ENCODE peak calls at places on chromosomes 2 and 18, in eight cellular contexts. One of them, this sample, is unnamed. For H3K27me3, the result is how much of the 10 kb centered on the place peaks cover.

GRCh38 chr2:48249093-48249492 is 280.9 kb upstream of the STON1 start:
- DNase-seq in pancreas: no peak
- DNase-seq in hepatocyte: no peak
- DNase-seq in mesenchymal stem cell: peak
- DNase-seq in WERI-Rb-1: no peak
- DNase-seq in heart left ventricle: no peak
- DNase-seq in body of pancreas: no peak
- DNase-seq in right atrium auricular region: no peak
- DNase-seq in this sample: no peak

GRCh38 chr2:165778653-165779451 is 15.2 kb downstream of the GALNT3 start:
- DNase-seq in pancreas: peak
- DNase-seq in hepatocyte: no peak
- DNase-seq in mesenchymal stem cell: no peak
- DNase-seq in WERI-Rb-1: no peak
- DNase-seq in heart left ventricle: no peak
- DNase-seq in body of pancreas: no peak
- DNase-seq in right atrium auricular region: no peak
- DNase-seq in this sample: peak

GRCh38 chr2:229141626-229142025 is 129.5 kb downstream of the PID1 start:
- DNase-seq in pancreas: no peak
- DNase-seq in hepatocyte: no peak
- DNase-seq in mesenchymal stem cell: peak
- DNase-seq in WERI-Rb-1: no peak
- DNase-seq in heart left ventricle: no peak
- DNase-seq in body of pancreas: no peak
- DNase-seq in right atrium auricular region: no peak
- DNase-seq in this sample: no peak

GRCh38 chr2:120264995-120265394 is 12.3 kb downstream of the RALB start:
- DNase-seq in pancreas: no peak
- DNase-seq in hepatocyte: no peak
- DNase-seq in mesenchymal stem cell: no peak
- DNase-seq in WERI-Rb-1: no peak
- DNase-seq in heart left ventricle: no peak
- DNase-seq in body of pancreas: no peak
- DNase-seq in right atrium auricular region: no peak
- DNase-seq in this sample: no peak

GRCh38 chr18:24268784-24269550 is 128.7 kb downstream of the OSBPL1A start:
- DNase-seq in pancreas: no peak
- DNase-seq in hepatocyte: peak
- DNase-seq in mesenchymal stem cell: no peak
- DNase-seq in WERI-Rb-1: peak
- DNase-seq in heart left ventricle: no peak
- DNase-seq in body of pancreas: no peak
- DNase-seq in right atrium auricular region: no peak
- DNase-seq in this sample: no peak

GRCh38 chr2:110657721-110658305 is 20.1 kb downstream of the BUB1 start:
- DNase-seq in pancreas: no peak
- DNase-seq in hepatocyte: peak
- DNase-seq in mesenchymal stem cell: no peak
- DNase-seq in WERI-Rb-1: no peak
- DNase-seq in heart left ventricle: no peak
- DNase-seq in body of pancreas: peak
- DNase-seq in right atrium auricular region: no peak
- DNase-seq in this sample: peak

GRCh38 chr2:64551851-64552250 is 27.7 kb downstream of the AFTPH start:
- DNase-seq in pancreas: no peak
- DNase-seq in hepatocyte: no peak
- DNase-seq in mesenchymal stem cell: no peak
- DNase-seq in WERI-Rb-1: no peak
- DNase-seq in heart left ventricle: no peak
- DNase-seq in body of pancreas: no peak
- DNase-seq in right atrium auricular region: no peak
- DNase-seq in this sample: no peak

GRCh38 chr2:3253913-3254437 is 123.6 kb downstream of the EIPR1 start:
- DNase-seq in pancreas: no peak
- DNase-seq in hepatocyte: no peak
- DNase-seq in mesenchymal stem cell: no peak
- DNase-seq in WERI-Rb-1: no peak
- DNase-seq in heart left ventricle: no peak
- DNase-seq in body of pancreas: no peak
- DNase-seq in right atrium auricular region: no peak
- DNase-seq in this sample: no peak

GRCh38 chr18:36628435-36629094 is 200.2 kb downstream of the TPGS2 start:
- DNase-seq in pancreas: no peak
- DNase-seq in hepatocyte: peak
- DNase-seq in mesenchymal stem cell: peak
- DNase-seq in WERI-Rb-1: no peak
- DNase-seq in heart left ventricle: no peak
- DNase-seq in body of pancreas: no peak
- DNase-seq in right atrium auricular region: no peak
- DNase-seq in this sample: no peak

GRCh38 chr2:181896286-181896685 is 4.8 kb downstream of the ITPRID2 start:
- DNase-seq in pancreas: no peak
- DNase-seq in hepatocyte: no peak
- DNase-seq in mesenchymal stem cell: no peak
- DNase-seq in WERI-Rb-1: no peak
- DNase-seq in heart left ventricle: no peak
- DNase-seq in body of pancreas: no peak
- DNase-seq in right atrium auricular region: no peak
- DNase-seq in this sample: no peak

GRCh38 chr2:225894240-225894980 is 494.9 kb downstream of the NYAP2 start:
- DNase-seq in pancreas: no peak
- DNase-seq in hepatocyte: peak
- DNase-seq in mesenchymal stem cell: peak
- DNase-seq in WERI-Rb-1: no peak
- DNase-seq in heart left ventricle: no peak
- DNase-seq in body of pancreas: no peak
- DNase-seq in right atrium auricular region: no peak
- DNase-seq in this sample: no peak

GRCh38 chr2:135839713-135840112 is 2.7 kb upstream of the LCT start:
- DNase-seq in pancreas: no peak
- DNase-seq in hepatocyte: no peak
- DNase-seq in mesenchymal stem cell: peak
- DNase-seq in WERI-Rb-1: peak
- DNase-seq in heart left ventricle: no peak
- DNase-seq in body of pancreas: no peak
- DNase-seq in right atrium auricular region: no peak
- DNase-seq in this sample: no peak

GRCh38 chr2:224948859-224949258 is 93.4 kb downstream of the DOCK10 start:
- DNase-seq in pancreas: no peak
- DNase-seq in hepatocyte: no peak
- DNase-seq in mesenchymal stem cell: no peak
- DNase-seq in WERI-Rb-1: no peak
- DNase-seq in heart left ventricle: peak
- DNase-seq in body of pancreas: no peak
- DNase-seq in right atrium auricular region: no peak
- DNase-seq in this sample: no peak

GRCh38 chr18:3455090-3455640 is 5.2 kb downstream of the TGIF1 start:
- DNase-seq in pancreas: no peak
- DNase-seq in hepatocyte: no peak
- DNase-seq in mesenchymal stem cell: peak
- DNase-seq in WERI-Rb-1: no peak
- DNase-seq in heart left ventricle: no peak
- DNase-seq in body of pancreas: no peak
- DNase-seq in right atrium auricular region: no peak
- DNase-seq in this sample: no peak

DNA sequence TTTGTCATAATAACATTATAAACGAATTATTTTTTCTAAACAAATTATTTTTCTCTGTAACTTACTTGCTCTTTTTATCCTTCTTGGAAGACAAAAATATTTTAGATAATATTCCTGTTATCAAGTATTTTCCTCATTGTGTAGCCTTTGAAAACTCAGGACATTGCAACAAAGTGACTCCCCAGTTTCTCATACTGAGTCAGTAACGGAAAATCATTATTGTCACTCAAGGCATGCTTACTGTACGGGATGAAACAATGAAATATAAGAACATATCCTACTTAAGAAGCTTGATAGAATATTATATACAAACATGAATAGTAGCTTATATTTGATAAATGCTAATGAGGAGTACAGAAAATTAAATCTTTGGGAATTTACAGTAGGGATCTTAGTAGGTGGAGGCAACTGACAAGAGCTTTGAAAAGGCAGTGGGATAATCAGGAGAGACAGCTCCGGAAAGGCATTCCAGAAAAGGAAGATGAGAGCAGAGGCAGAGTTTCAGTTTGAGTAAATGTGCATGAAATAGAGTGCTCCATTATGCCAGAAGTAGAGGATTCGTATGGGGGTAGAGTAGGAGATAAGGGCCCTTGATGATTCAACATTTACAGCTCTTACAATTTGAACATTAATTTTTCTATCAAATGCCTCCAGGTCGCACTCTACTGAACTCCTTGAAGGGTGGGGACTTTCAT is 14.0 kb upstream of the YES1 start:
- DNase-seq in pancreas: no peak
- DNase-seq in hepatocyte: no peak
- DNase-seq in mesenchymal stem cell: no peak
- DNase-seq in WERI-Rb-1: no peak
- DNase-seq in heart left ventricle: no peak
- DNase-seq in body of pancreas: no peak
- DNase-seq in right atrium auricular region: no peak
- DNase-seq in this sample: no peak
- H3K27me3 ChIP-seq in pancreas: under half
- H3K27me3 ChIP-seq in hepatocyte: under half
- H3K27me3 ChIP-seq in mesenchymal stem cell: under half
- H3K27me3 ChIP-seq in WERI-Rb-1: under half
- H3K27me3 ChIP-seq in heart left ventricle: under half
- H3K27me3 ChIP-seq in body of pancreas: under half
- H3K27me3 ChIP-seq in right atrium auricular region: under half
- H3K27me3 ChIP-seq in this sample: under half

GRCh38 chr18:55988537-55988936 is 400.5 kb upstream of the TCF4 start:
- DNase-seq in pancreas: no peak
- DNase-seq in hepatocyte: peak
- DNase-seq in mesenchymal stem cell: peak
- DNase-seq in WERI-Rb-1: no peak
- DNase-seq in heart left ventricle: peak
- DNase-seq in body of pancreas: no peak
- DNase-seq in right atrium auricular region: no peak
- DNase-seq in this sample: no peak

GRCh38 chr18:55983433-55983832 is 395.4 kb upstream of the TCF4 start:
- DNase-seq in pancreas: no peak
- DNase-seq in hepatocyte: no peak
- DNase-seq in mesenchymal stem cell: no peak
- DNase-seq in WERI-Rb-1: no peak
- DNase-seq in heart left ventricle: no peak
- DNase-seq in body of pancreas: no peak
- DNase-seq in right atrium auricular region: no peak
- DNase-seq in this sample: no peak

GRCh38 chr18:55981712-55982475 is 393.9 kb upstream of the TCF4 start:
- DNase-seq in pancreas: no peak
- DNase-seq in hepatocyte: no peak
- DNase-seq in mesenchymal stem cell: no peak
- DNase-seq in WERI-Rb-1: no peak
- DNase-seq in heart left ventricle: no peak
- DNase-seq in body of pancreas: no peak
- DNase-seq in right atrium auricular region: no peak
- DNase-seq in this sample: no peak

DNA sequence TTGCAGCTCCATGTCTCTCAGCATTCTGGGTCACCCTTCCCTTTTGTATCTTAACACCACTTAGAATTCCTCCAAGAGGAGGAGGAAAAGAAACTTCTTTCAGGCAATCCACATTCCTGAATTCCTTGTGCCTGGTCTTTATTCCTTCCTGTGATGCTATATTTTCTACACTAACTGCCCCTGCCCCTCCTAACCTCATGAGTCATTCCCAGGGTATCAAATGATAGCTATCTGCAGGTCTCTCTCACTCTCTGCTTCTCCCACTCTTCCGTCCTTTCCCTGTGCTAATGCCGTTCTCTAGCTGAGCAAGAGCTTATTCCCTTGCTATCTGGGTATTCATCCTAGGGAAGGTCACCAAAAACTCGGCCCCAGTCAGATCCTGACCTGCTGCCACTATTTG is 395.0 kb upstream of the TCF4 start:
- DNase-seq in pancreas: no peak
- DNase-seq in hepatocyte: no peak
- DNase-seq in mesenchymal stem cell: peak
- DNase-seq in WERI-Rb-1: no peak
- DNase-seq in heart left ventricle: no peak
- DNase-seq in body of pancreas: no peak
- DNase-seq in right atrium auricular region: no peak
- DNase-seq in this sample: no peak
- H3K27ac ChIP-seq in pancreas: no peak
- H3K27ac ChIP-seq in hepatocyte: no peak
- H3K27ac ChIP-seq in mesenchymal stem cell: no peak
- H3K27ac ChIP-seq in WERI-Rb-1: no peak
- H3K27ac ChIP-seq in heart left ventricle: peak
- H3K27ac ChIP-seq in body of pancreas: no peak
- H3K27ac ChIP-seq in right atrium auricular region: peak
- H3K27ac ChIP-seq in this sample: no peak

DNA sequence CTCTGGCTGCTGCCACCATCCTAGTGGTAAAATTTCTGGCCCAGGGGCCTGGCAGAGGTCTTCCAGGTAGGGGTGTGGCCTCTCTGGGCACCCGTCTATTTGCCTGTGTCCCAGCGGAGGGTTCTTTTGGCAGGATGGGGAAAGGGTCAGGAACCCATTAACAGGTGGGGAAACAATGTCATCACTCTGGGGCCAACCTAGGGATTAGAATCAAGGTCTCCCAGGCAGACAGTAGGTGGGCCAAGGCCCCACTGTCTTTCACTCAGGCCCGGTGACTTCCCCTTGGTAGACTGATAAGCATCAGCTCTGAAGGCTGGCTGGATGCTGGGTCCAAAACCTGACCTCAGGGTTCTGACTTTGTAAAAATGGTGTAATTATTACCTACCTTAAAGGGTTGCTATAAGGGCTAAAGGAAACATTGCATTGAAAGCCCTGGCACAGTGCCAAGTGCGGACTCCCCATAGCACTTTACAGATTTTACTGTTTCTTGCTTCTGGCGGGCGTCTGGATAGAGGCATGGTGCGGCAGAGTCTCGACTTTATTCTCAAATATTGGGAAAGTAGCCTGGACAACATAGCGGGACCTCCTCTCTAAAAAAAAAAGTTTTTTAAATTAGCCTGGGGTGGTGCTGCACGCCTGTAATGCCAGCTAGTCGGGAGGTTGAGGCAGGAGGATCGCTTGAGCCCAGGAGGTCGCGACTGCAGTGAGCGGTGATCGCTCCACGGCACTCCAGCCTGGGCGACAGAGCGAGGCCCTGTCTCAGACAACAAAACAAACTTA is 2.2 kb downstream of the LBX2 start:
- DNase-seq in pancreas: no peak
- DNase-seq in hepatocyte: no peak
- DNase-seq in mesenchymal stem cell: no peak
- DNase-seq in WERI-Rb-1: no peak
- DNase-seq in heart left ventricle: no peak
- DNase-seq in body of pancreas: no peak
- DNase-seq in right atrium auricular region: no peak
- DNase-seq in this sample: no peak
- H3K27me3 ChIP-seq in pancreas: under half
- H3K27me3 ChIP-seq in hepatocyte: half or more
- H3K27me3 ChIP-seq in mesenchymal stem cell: under half
- H3K27me3 ChIP-seq in WERI-Rb-1: under half
- H3K27me3 ChIP-seq in heart left ventricle: under half
- H3K27me3 ChIP-seq in body of pancreas: under half
- H3K27me3 ChIP-seq in right atrium auricular region: under half
- H3K27me3 ChIP-seq in this sample: under half

DNA sequence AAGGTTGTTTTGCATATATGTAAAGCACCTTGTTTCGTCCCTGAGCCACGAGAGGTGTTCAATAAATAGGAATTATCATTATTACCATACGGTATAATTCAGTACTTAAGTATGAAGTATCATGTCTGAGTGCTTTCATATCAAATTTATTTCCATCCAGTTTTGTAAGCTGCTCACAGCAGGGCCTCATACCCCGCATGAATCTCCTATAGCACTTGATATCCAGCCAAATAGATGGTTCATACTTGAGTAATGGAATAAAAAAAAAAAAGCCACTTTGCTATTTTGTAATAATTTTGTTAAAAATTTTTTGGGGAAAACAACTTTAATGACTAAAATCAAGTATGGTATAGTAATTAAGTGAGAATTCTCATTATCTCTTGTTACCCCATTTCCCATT is 160.8 kb upstream of the NOSTRIN start:
- DNase-seq in pancreas: no peak
- DNase-seq in hepatocyte: no peak
- DNase-seq in mesenchymal stem cell: no peak
- DNase-seq in WERI-Rb-1: no peak
- DNase-seq in heart left ventricle: no peak
- DNase-seq in body of pancreas: no peak
- DNase-seq in right atrium auricular region: no peak
- DNase-seq in this sample: no peak
- H3K27ac ChIP-seq in pancreas: no peak
- H3K27ac ChIP-seq in hepatocyte: no peak
- H3K27ac ChIP-seq in mesenchymal stem cell: no peak
- H3K27ac ChIP-seq in WERI-Rb-1: no peak
- H3K27ac ChIP-seq in heart left ventricle: peak
- H3K27ac ChIP-seq in body of pancreas: no peak
- H3K27ac ChIP-seq in right atrium auricular region: peak
- H3K27ac ChIP-seq in this sample: no peak

This sample was measured in MM.1S.